ENCODE peak calls at places on chromosomes 11 and 22, in five cellular contexts. C is NCI-H1930, E is neuronal stem cell, G is cardiac muscle cell, K is Ammon's horn. F is an unnamed sample.
A peak's percentile ranks its signal among the peaks of the same experiment; 100 is the strongest.

GRCh38 chr11:68632802-68633201 is 51.5 kb upstream of the GAL start:
- DNase-seq in C (no peak), E (peak; percentile 56), K (no peak), G (peak; percentile 78), F (peak; percentile 57)

GRCh38 chr22:24119476-24119875 is 61.8 kb upstream of the SUSD2 start:
- DNase-seq in K (no peak), E (no peak), G (no peak), C (no peak), F (no peak)

GRCh38 chr11:95720219-95720618 is 69.4 kb downstream of the FAM76B start:
- DNase-seq in G (no peak), E (no peak), C (no peak), K (no peak), F (no peak)

GRCh38 chr11:2750601-2751522 is 51.1 kb upstream of the KCNQ1OT1 start:
- DNase-seq in G (no peak), C (no peak), E (no peak), K (peak; percentile 51), F (peak; percentile 15)

GRCh38 chr22:31625661-31626426 is 36.2 kb downstream of the PISD start:
- DNase-seq in G (peak; percentile 45), E (peak; percentile 63), C (no peak), K (peak; percentile 85), F (peak; percentile 94)

GRCh38 chr11:98365185-98365584 is 655.6 kb upstream of the CNTN5 start:
- DNase-seq in G (no peak), K (no peak), C (no peak), E (no peak), F (no peak)

GRCh38 chr11:25794804-25795203 is 537.1 kb upstream of the ANO3 start:
- DNase-seq in C (no peak), E (no peak), G (no peak), K (no peak), F (no peak)

GRCh38 chr11:130548491-130548833 is 100.0 kb downstream of the ADAMTS15 start:
- DNase-seq in G (no peak), E (no peak), K (no peak), C (no peak), F (no peak)

GRCh38 chr22:22235564-22235963 is 9.0 kb upstream of the VPREB1 start:
- DNase-seq in G (no peak), E (no peak), C (no peak), K (no peak), F (peak; percentile 9)

GRCh38 chr22:50160947-50161346 is 9.6 kb upstream of the PANX2 start:
- DNase-seq in C (no peak), G (no peak), K (no peak), E (no peak), F (no peak)

GRCh38 chr11:114257621-114258558 is 38.3 kb upstream of the NNMT start:
- DNase-seq in K (peak; percentile 41), C (no peak), E (peak; percentile 90), G (peak; percentile 43), F (no peak)

GRCh38 chr11:19441288-19441687 is 200.5 kb upstream of the E2F8 start:
- DNase-seq in K (no peak), E (no peak), G (no peak), C (no peak), F (no peak)

GRCh38 chr11:36266767-36267166 is 22.5 kb downstream of the COMMD9 start:
- DNase-seq in E (no peak), K (peak; percentile 25), C (no peak), G (no peak), F (no peak)

GRCh38 chr11:113265343-113265742 is 49.0 kb upstream of the TTC12 start:
- DNase-seq in C (no peak), E (no peak), K (no peak), G (no peak), F (no peak)

GRCh38 chr11:13358871-13359270 is 81.3 kb downstream of the BMAL1 start:
- DNase-seq in K (no peak), C (no peak), G (no peak), E (no peak), F (no peak)

GRCh38 chr11:95451682-95452081 is 220.7 kb upstream of the SESN3 start:
- DNase-seq in E (no peak), G (no peak), C (no peak), K (no peak), F (no peak)

GRCh38 chr11:69667619-69668604 is 7.2 kb downstream of the LTO1 start:
- DNase-seq in G (no peak), C (no peak), E (no peak), K (no peak), F (no peak)

GRCh38 chr11:64419818-64420485 is 61.0 kb downstream of the RPS6KA4 start:
- DNase-seq in E (no peak), C (no peak), K (no peak), G (no peak), F (no peak)

GRCh38 chr22:41857160-41857859 is 24.4 kb downstream of the SREBF2 start:
- DNase-seq in G (peak; percentile 76), K (no peak), C (peak; percentile 27), E (peak; percentile 37), F (peak; percentile 70)